ENCODE peak calls at places on chromosomes 16 and 17, in five cellular contexts. Z is mesendoderm, P is H9, M is IMR-90, B is mesenchymal stem cell. C is an unnamed sample.

GRCh38 chr17:27878776-27879562 is 14.2 kb downstream of the LYRM9 start:
- DNase-seq in M (no peak), B (no peak), P (no peak), Z (no peak), C (no peak)

GRCh38 chr17:78748730-78749317 is 33.2 kb downstream of the CYTH1 start:
- DNase-seq in M (peak; percentile 24), P (no peak), Z (no peak), B (peak; percentile 38), C (no peak)

GRCh38 chr17:45431531-45432404 is 902 bp downstream of the ARHGAP27 start:
- DNase-seq in M (peak; percentile 31), Z (peak; percentile 94), P (peak; percentile 99), B (peak; percentile 64), C (peak; percentile 96)

GRCh38 chr16:73753931-73754330 is 542.7 kb upstream of the PSMD7 start:
- DNase-seq in M (no peak), B (no peak), Z (no peak), P (no peak), C (no peak)

GRCh38 chr16:3854740-3855139 is 25.8 kb downstream of the CREBBP start:
- DNase-seq in Z (no peak), M (no peak), P (no peak), B (peak; percentile 43), C (no peak)

GRCh38 chr16:85520853-85521736 is 92.0 kb upstream of the GSE1 start:
- DNase-seq in B (no peak), Z (no peak), P (no peak), M (no peak), C (peak; percentile 98)

GRCh38 chr17:2621241-2621640 is 27.8 kb downstream of the PAFAH1B1 start:
- DNase-seq in P (no peak), B (peak; percentile 17), M (peak; percentile 20), Z (no peak), C (peak; percentile 14)

GRCh38 chr17:72488542-72489272 is 367.9 kb downstream of the SOX9 start:
- DNase-seq in M (no peak), P (no peak), B (no peak), Z (no peak), C (no peak)

GRCh38 chr16:48173877-48174276 is 18.1 kb upstream of the ABCC12 start:
- DNase-seq in Z (no peak), M (no peak), P (no peak), B (no peak), C (no peak)

GRCh38 chr17:5715478-5715877 is 131.2 kb upstream of the NLRP1 start:
- DNase-seq in Z (no peak), B (peak; percentile 15), M (no peak), P (no peak), C (peak; percentile 87)

GRCh38 chr17:63841350-63842172 is 924 bp downstream of the SMARCD2 start:
- DNase-seq in P (no peak), M (peak; percentile 34), B (peak; percentile 71), Z (peak; percentile 55), C (peak; percentile 59)

GRCh38 chr17:21095735-21096134 is 31.0 kb upstream of the DHRS7B start:
- DNase-seq in B (no peak), Z (peak; percentile 53), M (no peak), P (no peak), C (no peak)

GRCh38 chr16:2514333-2515179 is 804 bp downstream of the ATP6V0C start:
- DNase-seq in M (no peak), Z (peak; percentile 55), P (peak; percentile 39), B (no peak), C (peak; percentile 71)

GRCh38 chr17:2233441-2233947 is 70.1 kb downstream of the SMG6 start:
- DNase-seq in P (no peak), B (peak; percentile 93), M (peak; percentile 89), Z (no peak), C (no peak)

GRCh38 chr17:12789976-12790805 is 893 bp downstream of the ARHGAP44 start:
- DNase-seq in B (no peak), M (no peak), Z (peak; percentile 76), P (peak; percentile 71), C (peak; percentile 29)

GRCh38 chr17:82177276-82177675 is 35.4 kb downstream of the CCDC57 start:
- DNase-seq in Z (no peak), M (no peak), B (no peak), P (no peak), C (peak; percentile 51)

GRCh38 chr16:30187971-30188561 is 4.7 kb downstream of the CORO1A start:
- DNase-seq in P (peak; percentile 29), B (no peak), Z (no peak), M (no peak), C (no peak)

GRCh38 chr17:21286066-21286770 is 1.7 kb downstream of the MAP2K3 start:
- DNase-seq in P (no peak), M (peak; percentile 99), B (peak; percentile 99), Z (peak; percentile 63), C (peak; percentile 94)

GRCh38 chr16:27317320-27317719 is 3.5 kb downstream of the IL4R start:
- DNase-seq in M (no peak), Z (no peak), P (no peak), B (no peak), C (no peak)

GRCh38 chr17:79947351-79948031 is 88.2 kb downstream of the TBC1D16 start:
- DNase-seq in B (no peak), M (peak; percentile 10), Z (no peak), P (peak; percentile 28), C (no peak)

GRCh38 chr17:81869221-81870154 is 1.6 kb downstream of the ARHGDIA start:
- DNase-seq in P (peak; percentile 86), Z (peak; percentile 70), M (no peak), B (peak; percentile 70), C (no peak)

GRCh38 chr16:31008154-31008950 is 2.1 kb downstream of the STX1B start:
- DNase-seq in M (peak; percentile 91), Z (no peak), P (no peak), B (peak; percentile 62), C (no peak)

GRCh38 chr17:76867578-76868175 is 527 bp upstream of the MGAT5B start:
- DNase-seq in B (peak; percentile 65), M (peak; percentile 60), Z (peak; percentile 90), P (peak; percentile 81), C (peak; percentile 46)

GRCh38 chr16:63568184-63568583 is 1531.9 kb upstream of the CDH8 start:
- DNase-seq in M (no peak), Z (peak; percentile 2), P (no peak), B (no peak), C (no peak)

GRCh38 chr16:52265446-52265861 is 281.5 kb downstream of the TOX3 start:
- DNase-seq in P (peak; percentile 38), M (no peak), B (no peak), Z (no peak), C (peak; percentile 52)

GRCh38 chr17:50060951-50061712 is 5.2 kb downstream of the ITGA3 start:
- DNase-seq in P (no peak), B (peak; percentile 61), Z (no peak), M (peak; percentile 75), C (no peak)

GRCh38 chr17:64063766-64064224 is 43.4 kb upstream of the ICAM2 start:
- DNase-seq in M (peak; percentile 27), P (peak; percentile 94), Z (peak; percentile 91), B (peak; percentile 31), C (peak; percentile 59)

GRCh38 chr17:55444471-55445441 is 23.1 kb upstream of the MMD start:
- DNase-seq in P (no peak), M (peak; percentile 53), B (peak; percentile 68), Z (no peak), C (no peak)

GRCh38 chr17:10653987-10654386 is 3.1 kb downstream of the MYH3 start:
- DNase-seq in B (no peak), Z (no peak), M (no peak), P (no peak), C (no peak)

GRCh38 chr16:65884018-65884417 is 482.5 kb upstream of the CDH5 start:
- DNase-seq in Z (no peak), P (no peak), B (no peak), M (peak; percentile 37), C (no peak)

GRCh38 chr16:53099318-53100130 is 44.7 kb downstream of the CHD9 start:
- DNase-seq in Z (peak; percentile 98), B (peak; percentile 94), P (peak; percentile 96), M (peak; percentile 89), C (peak; percentile 95)

GRCh38 chr17:76736349-76737081 is 616 bp downstream of the SRSF2 start:
- DNase-seq in P (peak; percentile 62), M (peak; percentile 60), B (peak; percentile 76), Z (peak; percentile 73), C (peak; percentile 73)

GRCh38 chr16:73131153-73131862 is 83.4 kb upstream of the ZFHX3 start:
- DNase-seq in B (no peak), P (no peak), M (no peak), Z (no peak), C (no peak)

GRCh38 chr16:57262841-57263584 is 18.0 kb downstream of the ARL2BP start:
- DNase-seq in M (no peak), B (no peak), P (no peak), Z (no peak), C (no peak)

GRCh38 chr17:29114141-29114540 is 66.1 kb downstream of the MYO18A start:
- DNase-seq in P (no peak), B (no peak), Z (no peak), M (no peak), C (no peak)

GRCh38 chr17:29116652-29117439 is 63.4 kb downstream of the MYO18A start:
- DNase-seq in M (peak; percentile 47), P (peak; percentile 93), B (peak; percentile 52), Z (peak; percentile 86), C (peak; percentile 82)

GRCh38 chr17:29117440-29117753 is 62.8 kb downstream of the MYO18A start:
- DNase-seq in B (no peak), Z (no peak), M (no peak), P (no peak), C (no peak)

GRCh38 chr17:29115435-29115834 is 64.8 kb downstream of the MYO18A start:
- DNase-seq in M (no peak), Z (no peak), B (no peak), P (no peak), C (no peak)

GRCh38 chr17:29115906-29116651 is 64.1 kb downstream of the MYO18A start:
- DNase-seq in Z (peak; percentile 89), P (peak; percentile 90), B (peak; percentile 69), M (peak; percentile 55), C (no peak)
- H3K18ac ChIP-seq in Z (no peak overlapping the region), P (no peak overlapping the region), B (no peak overlapping the region), M (no peak overlapping the region), C (no peak overlapping the region)

GRCh38 chr17:57211010-57211411 is 45.3 kb upstream of the MSI2 start:
- DNase-seq in P (no peak), M (no peak), B (peak; percentile 1), Z (peak; percentile 8), C (no peak)
- H4K8ac ChIP-seq in P (no peak overlapping the region), M (no peak overlapping the region), B (no peak overlapping the region), Z (no peak overlapping the region), C (no peak overlapping the region)

GRCh38 chr17:16440814-16441629 is 25.7 kb downstream of the TRPV2 start:
- DNase-seq in P (no peak), B (no peak), Z (no peak), M (no peak), C (no peak)
- H3K9ac ChIP-seq in P (peak overlapping the region; percentile 23), B (peak overlapping the region; percentile 94), Z (peak overlapping the region; percentile 96), M (peak overlapping the region; percentile 15), C (peak overlapping the region; percentile 35)

GRCh38 chr16:83307206-83307990 is 500.4 kb upstream of the HSBP1 start:
- DNase-seq in M (no peak), Z (peak; percentile 52), P (no peak), B (no peak), C (no peak)

GRCh38 chr16:83308414-83308813 is 499.4 kb upstream of the HSBP1 start:
- DNase-seq in Z (no peak), B (no peak), P (no peak), M (peak; percentile 31), C (no peak)

GRCh38 chr16:83301966-83302365 is 505.8 kb upstream of the HSBP1 start:
- DNase-seq in B (no peak), Z (no peak), M (peak; percentile 61), P (no peak), C (no peak)

GRCh38 chr16:83300326-83300725 is 507.5 kb upstream of the HSBP1 start:
- DNase-seq in B (no peak), Z (no peak), P (no peak), M (no peak), C (no peak)

GRCh38 chr16:83305092-83305491 is 502.7 kb upstream of the HSBP1 start:
- DNase-seq in B (peak; percentile 93), M (peak; percentile 86), Z (no peak), P (no peak), C (no peak)
- H3K18ac ChIP-seq in B (no peak overlapping the region), M (no peak overlapping the region), Z (no peak overlapping the region), P (no peak overlapping the region), C (no peak overlapping the region)